ENCODE peak calls at places on chromosomes 6 and 20, in ten cellular contexts. C, D, N, T, K, L, V, B, M and A are unnamed samples.

GRCh38 chr6:73340048-73340447 is 14.0 kb downstream of the DPPA5 start:
- DNase-seq in C (peak), D (no peak), N (peak), T (no peak), K (no peak), L (peak), V (peak), B (no peak), M (no peak), A (no peak)

GRCh38 chr6:47479156-47479541 is 1.6 kb downstream of the CD2AP start:
- DNase-seq in C (no peak), D (no peak), N (no peak), T (no peak), K (no peak), L (peak), V (peak), B (peak), M (no peak), A (no peak)

GRCh38 chr20:51712501-51713212 is 55.5 kb downstream of the ATP9A start:
- DNase-seq in C (no peak), D (peak), N (peak), T (no peak), K (peak), L (peak), V (peak), B (no peak), M (no peak), A (no peak)

GRCh38 chr6:31210842-31211241 is 40.4 kb upstream of the POU5F1 start:
- DNase-seq in C (no peak), D (no peak), N (no peak), T (no peak), K (no peak), L (no peak), V (no peak), B (no peak), M (no peak), A (no peak)

GRCh38 chr6:6405031-6405430 is 84.6 kb upstream of the F13A1 start:
- DNase-seq in C (no peak), D (no peak), N (no peak), T (no peak), K (no peak), L (no peak), V (no peak), B (no peak), M (no peak), A (peak)

GRCh38 chr6:34236423-34237315 is at the start of gene HMGA1:
- DNase-seq in C (no peak), D (peak), N (peak), T (peak), K (peak), L (peak), V (peak), B (peak), M (peak), A (peak)

GRCh38 chr6:107115695-107116327 is 496 bp upstream of the BEND3 start:
- DNase-seq in C (no peak), D (peak), N (no peak), T (peak), K (peak), L (peak), V (no peak), B (no peak), M (peak), A (peak)

GRCh38 chr6:105112577-105112976 is 67.2 kb downstream of the POPDC3 start:
- DNase-seq in C (no peak), D (no peak), N (no peak), T (no peak), K (peak), L (peak), V (no peak), B (no peak), M (no peak), A (no peak)

GRCh38 chr20:4513720-4514119 is 208.0 kb upstream of the PRND start:
- DNase-seq in C (peak), D (no peak), N (peak), T (no peak), K (no peak), L (peak), V (peak), B (no peak), M (no peak), A (no peak)

GRCh38 chr6:144265390-144265789 is 19.7 kb upstream of the UTRN start:
- DNase-seq in C (no peak), D (no peak), N (peak), T (peak), K (peak), L (peak), V (peak), B (peak), M (no peak), A (no peak)

GRCh38 chr20:53598140-53599038 is 4.8 kb upstream of the ZNF217 start:
- DNase-seq in C (no peak), D (no peak), N (no peak), T (no peak), K (no peak), L (no peak), V (no peak), B (no peak), M (no peak), A (no peak)

GRCh38 chr6:165186041-165186440 is 123.4 kb downstream of the C6orf118 start:
- DNase-seq in C (no peak), D (no peak), N (peak), T (peak), K (no peak), L (peak), V (no peak), B (no peak), M (no peak), A (no peak)

GRCh38 chr6:5534643-5535042 is 273.3 kb downstream of the FARS2 start:
- DNase-seq in C (no peak), D (no peak), N (no peak), T (no peak), K (no peak), L (no peak), V (no peak), B (no peak), M (no peak), A (no peak)

GRCh38 chr6:16321341-16321710 is 82.9 kb downstream of the GMPR start:
- DNase-seq in C (no peak), D (no peak), N (no peak), T (no peak), K (no peak), L (no peak), V (no peak), B (no peak), M (no peak), A (no peak)

GRCh38 chr6:165219629-165220028 is 89.8 kb downstream of the C6orf118 start:
- DNase-seq in C (no peak), D (no peak), N (no peak), T (no peak), K (no peak), L (peak), V (no peak), B (no peak), M (no peak), A (no peak)

GRCh38 chr6:93792751-93793150 is 373.4 kb upstream of the EPHA7 start:
- DNase-seq in C (no peak), D (no peak), N (peak), T (no peak), K (no peak), L (peak), V (peak), B (no peak), M (no peak), A (no peak)

GRCh38 chr20:49601153-49601924 is 33.4 kb upstream of the PTGIS start:
- DNase-seq in C (no peak), D (no peak), N (no peak), T (no peak), K (no peak), L (no peak), V (no peak), B (no peak), M (no peak), A (no peak)

GRCh38 chr20:18005170-18005989 is 36.6 kb downstream of the MGME1 start:
- DNase-seq in C (no peak), D (no peak), N (no peak), T (no peak), K (no peak), L (no peak), V (no peak), B (peak), M (no peak), A (no peak)

GRCh38 chr6:134034951-134035822 is 17.2 kb downstream of the SLC2A12 start:
- DNase-seq in C (no peak), D (no peak), N (no peak), T (no peak), K (no peak), L (peak), V (no peak), B (no peak), M (no peak), A (no peak)

GRCh38 chr20:49699200-49699992 is 14.3 kb downstream of the B4GALT5 start:
- DNase-seq in C (no peak), D (no peak), N (peak), T (no peak), K (no peak), L (peak), V (peak), B (no peak), M (no peak), A (no peak)

GRCh38 chr6:40251609-40252008 is 317.3 kb upstream of the MOCS1 start:
- DNase-seq in C (no peak), D (no peak), N (no peak), T (no peak), K (no peak), L (no peak), V (no peak), B (peak), M (no peak), A (no peak)

GRCh38 chr20:45919536-45919933 is 7.6 kb upstream of the PLTP start:
- DNase-seq in C (no peak), D (peak), N (peak), T (no peak), K (no peak), L (no peak), V (peak), B (no peak), M (no peak), A (no peak)

GRCh38 chr6:13873288-13874190 is 51.2 kb upstream of the RNF182 start:
- DNase-seq in C (peak), D (peak), N (no peak), T (peak), K (peak), L (peak), V (no peak), B (peak), M (peak), A (peak)

GRCh38 chr6:53483423-53484353 is 61.2 kb downstream of the GCLC start:
- DNase-seq in C (no peak), D (peak), N (peak), T (no peak), K (no peak), L (peak), V (no peak), B (peak), M (no peak), A (peak)

GRCh38 chr20:58128635-58129625 is 99.5 kb downstream of the ANKRD60 start:
- DNase-seq in C (no peak), D (no peak), N (no peak), T (peak), K (no peak), L (no peak), V (no peak), B (no peak), M (peak), A (no peak)

GRCh38 chr20:1674361-1674760 is 16.8 kb upstream of the SIRPG start:
- DNase-seq in C (no peak), D (no peak), N (no peak), T (no peak), K (no peak), L (no peak), V (no peak), B (no peak), M (no peak), A (peak)

GRCh38 chr6:22972771-22973170 is 403.4 kb downstream of the HDGFL1 start:
- DNase-seq in C (no peak), D (no peak), N (no peak), T (no peak), K (no peak), L (no peak), V (no peak), B (no peak), M (no peak), A (no peak)

GRCh38 chr6:116405663-116406329 is 35.0 kb downstream of the DSE start:
- DNase-seq in C (no peak), D (no peak), N (peak), T (peak), K (peak), L (peak), V (peak), B (peak), M (no peak), A (no peak)

GRCh38 chr20:40186826-40187225 is 502.2 kb downstream of the MAFB start:
- DNase-seq in C (no peak), D (no peak), N (no peak), T (no peak), K (no peak), L (no peak), V (no peak), B (no peak), M (no peak), A (no peak)

GRCh38 chr6:82143041-82143481 is 104.5 kb downstream of the IBTK start:
- DNase-seq in C (no peak), D (no peak), N (peak), T (no peak), K (no peak), L (peak), V (peak), B (no peak), M (no peak), A (no peak)

GRCh38 chr20:49460916-49461315 is 21.6 kb downstream of the KCNB1 start:
- DNase-seq in C (no peak), D (no peak), N (peak), T (no peak), K (no peak), L (no peak), V (no peak), B (no peak), M (no peak), A (no peak)

GRCh38 chr6:110173506-110174132 is 5.9 kb downstream of the WASF1 start:
- DNase-seq in C (no peak), D (no peak), N (no peak), T (no peak), K (no peak), L (peak), V (peak), B (no peak), M (no peak), A (no peak)

GRCh38 chr20:50580842-50581544 is 70.8 kb downstream of the PTPN1 start:
- DNase-seq in C (no peak), D (no peak), N (no peak), T (no peak), K (no peak), L (peak), V (no peak), B (no peak), M (no peak), A (no peak)

GRCh38 chr6:65708162-65708561 is 1.1 kb upstream of the EYS start:
- DNase-seq in C (no peak), D (no peak), N (no peak), T (no peak), K (no peak), L (no peak), V (no peak), B (no peak), M (no peak), A (no peak)

GRCh38 chr20:52953020-52953419 is 19.1 kb upstream of the TSHZ2 start:
- DNase-seq in C (no peak), D (no peak), N (peak), T (no peak), K (no peak), L (peak), V (no peak), B (no peak), M (no peak), A (no peak)

GRCh38 chr20:16147916-16148315 is 425.3 kb downstream of the KIF16B start:
- DNase-seq in C (no peak), D (no peak), N (no peak), T (no peak), K (no peak), L (no peak), V (no peak), B (no peak), M (no peak), A (no peak)

GRCh38 chr6:154408906-154409500 is 52.4 kb upstream of the IPCEF1 start:
- DNase-seq in C (no peak), D (no peak), N (peak), T (no peak), K (no peak), L (peak), V (peak), B (peak), M (no peak), A (peak)

GRCh38 chr6:113361014-113361645 is 496.0 kb upstream of the MARCKS start:
- DNase-seq in C (peak), D (no peak), N (peak), T (peak), K (no peak), L (peak), V (peak), B (no peak), M (no peak), A (no peak)

DNA sequence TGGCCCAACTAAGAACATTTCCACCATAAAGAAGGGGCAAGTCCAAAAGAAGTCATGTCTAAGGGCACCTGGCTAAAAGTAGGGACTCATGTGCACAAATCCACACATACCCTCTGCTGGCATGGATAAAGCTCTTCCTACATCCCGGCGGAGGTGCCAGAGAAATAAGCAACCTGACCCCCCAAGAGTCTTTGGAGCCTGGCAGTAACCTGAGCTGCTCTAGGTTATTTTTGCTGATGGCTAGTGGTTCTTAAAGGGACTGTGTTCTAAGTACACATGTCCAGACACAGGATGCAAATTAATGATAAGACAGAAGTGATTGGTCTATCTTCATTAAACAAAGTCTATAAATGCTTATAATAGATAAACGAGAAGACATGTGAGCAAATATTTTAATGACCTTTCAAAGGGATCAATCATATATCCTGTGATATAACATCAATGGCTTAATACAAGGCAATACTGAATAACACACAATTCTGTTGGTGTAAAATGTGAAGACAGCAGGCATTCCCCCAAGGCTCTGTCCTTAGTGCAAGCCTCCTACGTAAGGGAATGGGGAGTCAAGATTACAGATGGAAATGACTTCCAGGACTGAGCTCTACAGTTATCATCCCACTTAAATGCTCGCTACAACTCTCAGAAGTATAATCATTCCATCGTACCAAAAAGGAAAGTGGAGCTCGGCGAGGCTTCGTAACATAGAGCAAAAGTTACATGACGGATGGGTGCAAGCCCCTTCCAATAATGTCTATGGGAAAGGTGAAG is 52.5 kb downstream of the HIVEP2 start:
- DNase-seq in C (no peak), D (no peak), N (no peak), T (no peak), K (no peak), L (no peak), V (no peak), B (no peak), M (no peak), A (no peak)
- H3K4me3 ChIP-seq in C (no peak), D (no peak), N (no peak), T (no peak), K (no peak), L (no peak), V (no peak), B (no peak), M (no peak), A (no peak)

DNA sequence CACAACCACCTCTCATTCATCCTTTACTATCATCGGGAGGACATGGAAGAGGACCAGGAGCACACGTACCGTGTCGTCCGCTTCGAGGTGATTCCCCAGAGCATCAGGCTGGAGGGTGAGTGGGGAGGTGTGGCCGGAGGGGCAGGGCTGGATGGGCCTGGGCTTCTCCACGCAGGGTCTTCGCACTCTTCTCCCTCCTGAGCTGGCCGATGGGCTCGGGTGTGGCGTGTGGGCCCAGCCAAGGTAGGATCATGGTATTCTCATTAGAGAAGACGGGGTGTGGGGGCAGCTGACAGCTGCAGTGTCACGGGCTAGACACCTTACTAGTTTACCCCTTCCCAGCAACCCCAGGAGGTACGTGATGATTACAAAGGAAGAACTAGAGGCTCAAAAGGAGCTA is 33.5 kb downstream of the TM9SF4 start:
- DNase-seq in C (no peak), D (no peak), N (no peak), T (no peak), K (no peak), L (no peak), V (no peak), B (no peak), M (peak), A (no peak)
- H3K4me3 ChIP-seq in C (no peak), D (no peak), N (no peak), T (no peak), K (no peak), L (no peak), V (no peak), B (no peak), M (no peak), A (no peak)

DNA sequence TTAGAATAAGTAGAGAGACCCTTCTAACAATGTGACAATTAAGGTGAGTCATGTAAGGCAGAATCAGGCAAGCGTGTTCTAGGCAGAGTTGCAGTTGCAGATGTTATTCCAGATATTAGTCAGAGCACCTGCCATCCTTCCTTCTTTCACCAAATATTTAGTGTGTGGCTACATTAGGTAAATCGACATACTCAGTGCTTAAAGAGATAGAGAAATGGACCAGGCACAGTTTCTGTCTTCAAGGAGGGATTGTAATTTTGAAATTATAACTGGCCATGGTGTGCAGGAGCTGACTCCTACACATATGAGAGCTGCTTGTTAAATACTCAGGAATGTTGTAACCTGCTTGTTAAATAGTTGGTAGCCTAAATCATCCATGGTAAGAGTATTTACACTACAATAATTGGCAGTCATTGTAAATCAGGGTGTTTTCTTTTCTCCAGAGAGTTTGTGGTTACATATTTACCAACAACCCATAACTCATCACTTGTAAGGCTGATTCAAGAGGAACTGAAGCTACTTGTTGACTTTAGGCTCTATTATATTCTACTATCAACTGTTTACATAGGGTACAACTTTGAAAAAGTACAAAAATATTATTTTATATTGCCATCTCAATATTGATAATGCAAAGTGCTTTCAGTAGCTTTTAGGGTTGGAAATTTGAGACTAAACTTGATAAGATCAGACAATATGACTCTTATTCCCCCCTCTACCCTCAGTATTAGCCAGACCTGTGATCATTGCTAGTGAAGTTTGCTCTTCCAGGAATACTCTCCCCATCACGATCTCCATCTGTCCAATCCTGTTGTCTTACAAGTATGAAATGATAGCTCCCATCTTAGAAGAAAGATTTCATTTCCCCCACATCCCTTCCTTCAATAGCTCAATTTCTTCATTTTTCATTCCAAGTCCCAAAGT is 607.1 kb downstream of the COL12A1 start:
- DNase-seq in C (peak), D (no peak), N (peak), T (no peak), K (no peak), L (peak), V (peak), B (no peak), M (no peak), A (no peak)
- H3K4me3 ChIP-seq in C (no peak), D (no peak), N (no peak), T (no peak), K (no peak), L (no peak), V (no peak), B (no peak), M (no peak), A (no peak)

GRCh38 chr20:38726849-38727601 is 2.7 kb downstream of the SLC32A1 start:
- DNase-seq in C (no peak), D (no peak), N (no peak), T (peak), K (peak), L (peak), V (no peak), B (peak), M (no peak), A (no peak)

GRCh38 chr20:38727602-38728236 is 3.4 kb downstream of the SLC32A1 start:
- DNase-seq in C (no peak), D (no peak), N (no peak), T (no peak), K (no peak), L (no peak), V (no peak), B (no peak), M (no peak), A (no peak)

GRCh38 chr20:38728911-38729642 is 4.8 kb downstream of the SLC32A1 start:
- DNase-seq in C (no peak), D (no peak), N (no peak), T (no peak), K (peak), L (no peak), V (no peak), B (no peak), M (no peak), A (peak)

GRCh38 chr20:38729767-38730166 is 5.5 kb downstream of the SLC32A1 start:
- DNase-seq in C (no peak), D (no peak), N (no peak), T (no peak), K (no peak), L (no peak), V (no peak), B (no peak), M (no peak), A (no peak)

GRCh38 chr20:38728237-38728761 is 4.0 kb downstream of the SLC32A1 start:
- DNase-seq in C (no peak), D (no peak), N (no peak), T (no peak), K (peak), L (no peak), V (no peak), B (no peak), M (no peak), A (no peak)
- H3K4me3 ChIP-seq in C (no peak), D (no peak), N (no peak), T (no peak), K (peak), L (no peak), V (no peak), B (no peak), M (no peak), A (no peak)